ENCODE peak calls at places on chromosomes 16 and 17, in eight cellular contexts. One of them, this sample, is unnamed.

GRCh38 chr16:17334096-17334495 is 136.7 kb downstream of the XYLT1 start:
- DNase-seq in stimulated activated CD8-positive, alpha-beta memory T cell treated with anti-CD3 and anti-CD28 coated beads, Interleukin-12 subunit alpha, Interleukin-12 subunit beta, amount 100 ng/mL, for 1 hour: no peak
- DNase-seq in T-helper 2 cell: no peak
- DNase-seq in activated CD4-positive, alpha-beta T cell treated with anti-CD3 and anti-CD28 coated beads, Interleukin-2, amount 50 U/mL, for 1 hour: no peak
- DNase-seq in HS-27A: no peak
- DNase-seq in fibroblast of lung: peak; percentile 84
- DNase-seq in GDM1: no peak
- DNase-seq in skeletal muscle cell: peak; percentile 83
- DNase-seq in this sample: peak; percentile 77

GRCh38 chr16:84271866-84272265 is 22.8 kb upstream of the WFDC1 start:
- DNase-seq in T-helper 2 cell: no peak
- DNase-seq in skeletal muscle cell: no peak
- DNase-seq in HS-27A: no peak
- DNase-seq in fibroblast of lung: no peak
- DNase-seq in GDM1: no peak
- DNase-seq in activated CD4-positive, alpha-beta T cell treated with anti-CD3 and anti-CD28 coated beads, Interleukin-2, amount 50 U/mL, for 1 hour: no peak
- DNase-seq in stimulated activated CD8-positive, alpha-beta memory T cell treated with anti-CD3 and anti-CD28 coated beads, Interleukin-12 subunit alpha, Interleukin-12 subunit beta, amount 100 ng/mL, for 1 hour: no peak
- DNase-seq in this sample: no peak

GRCh38 chr17:43597624-43598358 is 51.7 kb upstream of the ETV4 start:
- DNase-seq in skeletal muscle cell: no peak
- DNase-seq in HS-27A: no peak
- DNase-seq in fibroblast of lung: no peak
- DNase-seq in activated CD4-positive, alpha-beta T cell treated with anti-CD3 and anti-CD28 coated beads, Interleukin-2, amount 50 U/mL, for 1 hour: no peak
- DNase-seq in stimulated activated CD8-positive, alpha-beta memory T cell treated with anti-CD3 and anti-CD28 coated beads, Interleukin-12 subunit alpha, Interleukin-12 subunit beta, amount 100 ng/mL, for 1 hour: no peak
- DNase-seq in GDM1: no peak
- DNase-seq in T-helper 2 cell: no peak
- DNase-seq in this sample: no peak

GRCh38 chr17:43701318-43701743 is 39.6 kb upstream of the MEOX1 start:
- DNase-seq in T-helper 2 cell: no peak
- DNase-seq in skeletal muscle cell: peak; percentile 38
- DNase-seq in HS-27A: peak; percentile 42
- DNase-seq in stimulated activated CD8-positive, alpha-beta memory T cell treated with anti-CD3 and anti-CD28 coated beads, Interleukin-12 subunit alpha, Interleukin-12 subunit beta, amount 100 ng/mL, for 1 hour: peak; percentile 27
- DNase-seq in activated CD4-positive, alpha-beta T cell treated with anti-CD3 and anti-CD28 coated beads, Interleukin-2, amount 50 U/mL, for 1 hour: no peak
- DNase-seq in fibroblast of lung: peak; percentile 57
- DNase-seq in GDM1: peak; percentile 52
- DNase-seq in this sample: peak; percentile 47

GRCh38 chr17:45279898-45280297 is 18.0 kb upstream of the SPATA32 start:
- DNase-seq in activated CD4-positive, alpha-beta T cell treated with anti-CD3 and anti-CD28 coated beads, Interleukin-2, amount 50 U/mL, for 1 hour: no peak
- DNase-seq in T-helper 2 cell: no peak
- DNase-seq in HS-27A: no peak
- DNase-seq in skeletal muscle cell: no peak
- DNase-seq in stimulated activated CD8-positive, alpha-beta memory T cell treated with anti-CD3 and anti-CD28 coated beads, Interleukin-12 subunit alpha, Interleukin-12 subunit beta, amount 100 ng/mL, for 1 hour: no peak
- DNase-seq in fibroblast of lung: no peak
- DNase-seq in GDM1: no peak
- DNase-seq in this sample: no peak

GRCh38 chr16:1458336-1458976 is 14.1 kb upstream of the CCDC154 start:
- DNase-seq in activated CD4-positive, alpha-beta T cell treated with anti-CD3 and anti-CD28 coated beads, Interleukin-2, amount 50 U/mL, for 1 hour: no peak
- DNase-seq in HS-27A: no peak
- DNase-seq in GDM1: no peak
- DNase-seq in fibroblast of lung: peak; percentile 5
- DNase-seq in skeletal muscle cell: peak; percentile 16
- DNase-seq in stimulated activated CD8-positive, alpha-beta memory T cell treated with anti-CD3 and anti-CD28 coated beads, Interleukin-12 subunit alpha, Interleukin-12 subunit beta, amount 100 ng/mL, for 1 hour: no peak
- DNase-seq in T-helper 2 cell: no peak
- DNase-seq in this sample: peak; percentile 79

GRCh38 chr17:71163121-71163812 is 957.6 kb upstream of the SOX9 start:
- DNase-seq in activated CD4-positive, alpha-beta T cell treated with anti-CD3 and anti-CD28 coated beads, Interleukin-2, amount 50 U/mL, for 1 hour: no peak
- DNase-seq in skeletal muscle cell: no peak
- DNase-seq in fibroblast of lung: peak; percentile 9
- DNase-seq in GDM1: no peak
- DNase-seq in HS-27A: no peak
- DNase-seq in T-helper 2 cell: no peak
- DNase-seq in stimulated activated CD8-positive, alpha-beta memory T cell treated with anti-CD3 and anti-CD28 coated beads, Interleukin-12 subunit alpha, Interleukin-12 subunit beta, amount 100 ng/mL, for 1 hour: no peak
- DNase-seq in this sample: no peak

GRCh38 chr17:73311781-73312641 is at the start of gene CDC42EP4:
- DNase-seq in T-helper 2 cell: peak; percentile 70
- DNase-seq in GDM1: peak; percentile 79
- DNase-seq in HS-27A: no peak
- DNase-seq in activated CD4-positive, alpha-beta T cell treated with anti-CD3 and anti-CD28 coated beads, Interleukin-2, amount 50 U/mL, for 1 hour: peak; percentile 83
- DNase-seq in skeletal muscle cell: peak; percentile 81
- DNase-seq in fibroblast of lung: peak; percentile 94
- DNase-seq in stimulated activated CD8-positive, alpha-beta memory T cell treated with anti-CD3 and anti-CD28 coated beads, Interleukin-12 subunit alpha, Interleukin-12 subunit beta, amount 100 ng/mL, for 1 hour: peak; percentile 68
- DNase-seq in this sample: peak; percentile 95

GRCh38 chr17:74554909-74555308 is 9.0 kb upstream of the CD300C start:
- DNase-seq in T-helper 2 cell: no peak
- DNase-seq in fibroblast of lung: no peak
- DNase-seq in HS-27A: no peak
- DNase-seq in activated CD4-positive, alpha-beta T cell treated with anti-CD3 and anti-CD28 coated beads, Interleukin-2, amount 50 U/mL, for 1 hour: no peak
- DNase-seq in skeletal muscle cell: no peak
- DNase-seq in stimulated activated CD8-positive, alpha-beta memory T cell treated with anti-CD3 and anti-CD28 coated beads, Interleukin-12 subunit alpha, Interleukin-12 subunit beta, amount 100 ng/mL, for 1 hour: no peak
- DNase-seq in GDM1: no peak
- DNase-seq in this sample: no peak

GRCh38 chr16:89759742-89760366 is 38.5 kb downstream of the ZNF276 start:
- DNase-seq in stimulated activated CD8-positive, alpha-beta memory T cell treated with anti-CD3 and anti-CD28 coated beads, Interleukin-12 subunit alpha, Interleukin-12 subunit beta, amount 100 ng/mL, for 1 hour: no peak
- DNase-seq in activated CD4-positive, alpha-beta T cell treated with anti-CD3 and anti-CD28 coated beads, Interleukin-2, amount 50 U/mL, for 1 hour: no peak
- DNase-seq in fibroblast of lung: no peak
- DNase-seq in T-helper 2 cell: no peak
- DNase-seq in skeletal muscle cell: no peak
- DNase-seq in GDM1: no peak
- DNase-seq in HS-27A: no peak
- DNase-seq in this sample: no peak

GRCh38 chr17:78558181-78558850 is 18.9 kb downstream of the DNAH17 start:
- DNase-seq in T-helper 2 cell: no peak
- DNase-seq in activated CD4-positive, alpha-beta T cell treated with anti-CD3 and anti-CD28 coated beads, Interleukin-2, amount 50 U/mL, for 1 hour: no peak
- DNase-seq in fibroblast of lung: peak; percentile 4
- DNase-seq in stimulated activated CD8-positive, alpha-beta memory T cell treated with anti-CD3 and anti-CD28 coated beads, Interleukin-12 subunit alpha, Interleukin-12 subunit beta, amount 100 ng/mL, for 1 hour: no peak
- DNase-seq in HS-27A: no peak
- DNase-seq in GDM1: no peak
- DNase-seq in skeletal muscle cell: no peak
- DNase-seq in this sample: no peak

GRCh38 chr16:56073508-56073907 is 117.8 kb upstream of the GNAO1 start:
- DNase-seq in stimulated activated CD8-positive, alpha-beta memory T cell treated with anti-CD3 and anti-CD28 coated beads, Interleukin-12 subunit alpha, Interleukin-12 subunit beta, amount 100 ng/mL, for 1 hour: no peak
- DNase-seq in activated CD4-positive, alpha-beta T cell treated with anti-CD3 and anti-CD28 coated beads, Interleukin-2, amount 50 U/mL, for 1 hour: no peak
- DNase-seq in HS-27A: no peak
- DNase-seq in GDM1: no peak
- DNase-seq in T-helper 2 cell: no peak
- DNase-seq in skeletal muscle cell: no peak
- DNase-seq in fibroblast of lung: no peak
- DNase-seq in this sample: no peak

GRCh38 chr16:57640612-57641011 is 12.2 kb downstream of the ADGRG1 start:
- DNase-seq in stimulated activated CD8-positive, alpha-beta memory T cell treated with anti-CD3 and anti-CD28 coated beads, Interleukin-12 subunit alpha, Interleukin-12 subunit beta, amount 100 ng/mL, for 1 hour: no peak
- DNase-seq in skeletal muscle cell: no peak
- DNase-seq in fibroblast of lung: no peak
- DNase-seq in GDM1: no peak
- DNase-seq in activated CD4-positive, alpha-beta T cell treated with anti-CD3 and anti-CD28 coated beads, Interleukin-2, amount 50 U/mL, for 1 hour: no peak
- DNase-seq in T-helper 2 cell: no peak
- DNase-seq in HS-27A: no peak
- DNase-seq in this sample: no peak

GRCh38 chr17:44278006-44278405 is 10.1 kb upstream of the SLC4A1 start:
- DNase-seq in skeletal muscle cell: no peak
- DNase-seq in stimulated activated CD8-positive, alpha-beta memory T cell treated with anti-CD3 and anti-CD28 coated beads, Interleukin-12 subunit alpha, Interleukin-12 subunit beta, amount 100 ng/mL, for 1 hour: no peak
- DNase-seq in activated CD4-positive, alpha-beta T cell treated with anti-CD3 and anti-CD28 coated beads, Interleukin-2, amount 50 U/mL, for 1 hour: no peak
- DNase-seq in HS-27A: no peak
- DNase-seq in GDM1: no peak
- DNase-seq in T-helper 2 cell: no peak
- DNase-seq in fibroblast of lung: no peak
- DNase-seq in this sample: peak; percentile 25

GRCh38 chr17:21379080-21379711 is 3.0 kb downstream of the KCNJ12 start:
- DNase-seq in T-helper 2 cell: no peak
- DNase-seq in stimulated activated CD8-positive, alpha-beta memory T cell treated with anti-CD3 and anti-CD28 coated beads, Interleukin-12 subunit alpha, Interleukin-12 subunit beta, amount 100 ng/mL, for 1 hour: no peak
- DNase-seq in activated CD4-positive, alpha-beta T cell treated with anti-CD3 and anti-CD28 coated beads, Interleukin-2, amount 50 U/mL, for 1 hour: no peak
- DNase-seq in fibroblast of lung: no peak
- DNase-seq in skeletal muscle cell: no peak
- DNase-seq in HS-27A: no peak
- DNase-seq in GDM1: no peak
- DNase-seq in this sample: no peak

GRCh38 chr17:231966-232807 is 50.7 kb upstream of the DOC2B start:
- DNase-seq in HS-27A: no peak
- DNase-seq in T-helper 2 cell: no peak
- DNase-seq in skeletal muscle cell: no peak
- DNase-seq in fibroblast of lung: no peak
- DNase-seq in activated CD4-positive, alpha-beta T cell treated with anti-CD3 and anti-CD28 coated beads, Interleukin-2, amount 50 U/mL, for 1 hour: no peak
- DNase-seq in stimulated activated CD8-positive, alpha-beta memory T cell treated with anti-CD3 and anti-CD28 coated beads, Interleukin-12 subunit alpha, Interleukin-12 subunit beta, amount 100 ng/mL, for 1 hour: no peak
- DNase-seq in GDM1: no peak
- DNase-seq in this sample: no peak